ENCODE peak calls at places on chromosomes 3 and 15, in seven cellular contexts. T, Q, O, P, S, J and Z are unnamed samples.

GRCh38 chr3:36175113-36175812 is 205.0 kb upstream of the STAC start:
- DNase-seq in Q (no peak), P (no peak), O (no peak), J (no peak), S (no peak), T (no peak), Z (no peak)

GRCh38 chr15:91258436-91258779 is 158.4 kb downstream of the SV2B start:
- DNase-seq in J (no peak), Q (no peak), T (no peak), O (no peak), S (no peak), P (no peak), Z (peak; percentile 44)

GRCh38 chr3:16512435-16513140 is 911 bp downstream of the RFTN1 start:
- DNase-seq in Q (no peak), P (no peak), J (peak; percentile 19), T (peak; percentile 76), O (no peak), S (peak; percentile 39), Z (peak; percentile 74)

GRCh38 chr15:77225641-77226040 is 154.7 kb upstream of the TSPAN3 start:
- DNase-seq in O (no peak), P (no peak), T (no peak), S (no peak), Q (no peak), J (no peak), Z (no peak)

GRCh38 chr3:39000008-39000450 is 51.7 kb downstream of the SCN11A start:
- DNase-seq in Q (peak; percentile 31), O (peak; percentile 41), J (no peak), T (peak; percentile 83), P (peak; percentile 92), S (no peak), Z (peak; percentile 75)

GRCh38 chr3:126118591-126118990 is 34.7 kb upstream of the SLC41A3 start:
- DNase-seq in P (no peak), T (no peak), O (no peak), J (peak; percentile 8), S (peak; percentile 1), Q (no peak), Z (peak; percentile 14)

GRCh38 chr15:62858343-62858742 is 184.2 kb upstream of the TPM1 start:
- DNase-seq in O (no peak), Q (no peak), S (no peak), J (no peak), T (no peak), P (peak; percentile 71), Z (no peak)

GRCh38 chr3:30640856-30641255 is 34.5 kb downstream of the TGFBR2 start:
- DNase-seq in S (no peak), Q (no peak), P (no peak), T (no peak), O (no peak), J (no peak), Z (no peak)

GRCh38 chr3:178709047-178709446 is 172.8 kb downstream of the KCNMB2 start:
- DNase-seq in T (no peak), Q (no peak), P (no peak), S (no peak), J (no peak), O (no peak), Z (no peak)

GRCh38 chr3:57855281-57855680 is 99.2 kb downstream of the SLMAP start:
- DNase-seq in Q (no peak), P (peak; percentile 45), J (no peak), O (peak; percentile 62), T (peak; percentile 77), S (no peak), Z (no peak)

GRCh38 chr3:194346621-194347020 is 4.5 kb downstream of the CPN2 start:
- DNase-seq in S (no peak), O (no peak), Q (no peak), P (no peak), T (peak; percentile 74), J (no peak), Z (no peak)

GRCh38 chr3:57006949-57007419 is 53.5 kb upstream of the SPATA12 start:
- DNase-seq in J (no peak), S (no peak), O (peak; percentile 38), T (peak; percentile 65), Q (no peak), P (peak; percentile 95), Z (peak; percentile 66)

GRCh38 chr15:28873585-28874139 is 12.1 kb upstream of the APBA2 start:
- DNase-seq in O (no peak), J (peak; percentile 59), S (no peak), P (no peak), T (no peak), Q (no peak), Z (no peak)

GRCh38 chr15:95770191-95770590 is 560.3 kb upstream of the NR2F2 start:
- DNase-seq in O (peak; percentile 54), T (peak; percentile 36), S (no peak), Q (peak; percentile 4), J (no peak), P (peak; percentile 56), Z (peak; percentile 3)

GRCh38 chr3:11808231-11808630 is 38.5 kb downstream of the TAMM41 start:
- DNase-seq in P (no peak), J (no peak), Q (no peak), O (no peak), T (peak; percentile 18), S (no peak), Z (no peak)

GRCh38 chr3:65950340-65951326 is 88.1 kb downstream of the MAGI1 start:
- DNase-seq in T (no peak), O (no peak), P (no peak), S (no peak), J (no peak), Q (no peak), Z (peak; percentile 62)

GRCh38 chr3:25571285-25571684 is 93.4 kb downstream of the TOP2B start:
- DNase-seq in P (no peak), Q (no peak), S (no peak), O (no peak), J (no peak), T (no peak), Z (no peak)

GRCh38 chr3:99578339-99578970 is 59.9 kb upstream of the COL8A1 start:
- DNase-seq in S (no peak), Q (no peak), P (no peak), J (no peak), T (no peak), O (peak; percentile 79), Z (no peak)

GRCh38 chr3:98025392-98025791 is 9.7 kb downstream of the GABRR3 start:
- DNase-seq in Q (no peak), T (no peak), S (no peak), O (no peak), P (no peak), J (no peak), Z (no peak)

GRCh38 chr3:131725414-131725813 is 222.6 kb upstream of the MRPL3 start:
- DNase-seq in P (no peak), T (no peak), O (no peak), Q (no peak), J (no peak), S (no peak), Z (no peak)

GRCh38 chr3:9203317-9203716 is 46.1 kb downstream of the SRGAP3 start:
- DNase-seq in O (no peak), S (no peak), P (no peak), Q (no peak), J (no peak), T (no peak), Z (no peak)

GRCh38 chr3:187966141-187966540 is 187.8 kb upstream of the LPP start:
- DNase-seq in J (no peak), S (no peak), T (no peak), O (no peak), Q (no peak), P (peak; percentile 29), Z (no peak)

DNA sequence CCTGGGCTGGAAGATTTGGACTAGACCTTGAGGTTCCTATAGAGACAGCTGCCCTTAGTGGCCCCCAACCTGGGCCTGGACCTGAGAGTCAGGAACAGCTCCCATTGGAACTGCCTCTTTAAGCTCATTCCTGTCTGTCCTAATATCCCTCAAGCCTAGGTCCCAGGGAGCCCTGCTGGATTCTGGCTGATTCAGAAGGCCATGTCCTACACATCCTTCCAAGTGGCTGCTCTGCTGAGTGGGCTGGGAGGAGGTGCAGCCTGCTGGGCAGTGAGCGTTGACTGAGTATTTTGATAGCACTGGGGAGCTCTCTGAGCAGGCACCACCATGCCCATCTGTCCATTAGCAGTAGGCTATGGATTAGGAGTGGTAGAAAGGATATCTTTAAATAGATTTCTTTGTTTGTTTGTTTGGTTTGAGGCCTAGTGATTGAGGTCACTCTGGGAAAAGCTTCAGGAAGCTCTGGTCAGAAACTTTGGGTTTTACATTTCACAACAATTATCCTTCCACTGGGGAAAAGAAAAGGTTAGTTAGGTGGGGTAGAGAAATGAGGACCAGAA is 54.6 kb upstream of the ATOSA start:
- DNase-seq in S (no peak), T (peak; percentile 29), P (no peak), J (no peak), Q (no peak), O (no peak), Z (no peak)
- H3K27me3 ChIP-seq in S (no peaks in the 10 kb centered on the region), T (no peaks in the 10 kb centered on the region), P (no peaks in the 10 kb centered on the region), J (no peaks in the 10 kb centered on the region), Q (no peaks in the 10 kb centered on the region), O (no peaks in the 10 kb centered on the region), Z (no peaks in the 10 kb centered on the region)

GRCh38 chr15:40250304-40250656 is 11.4 kb downstream of the PAK6 start:
- DNase-seq in P (no peak), O (no peak), S (no peak), J (no peak), Q (no peak), T (no peak), Z (no peak)
- H3K27me3 ChIP-seq in P (no peaks in the 10 kb centered on the region), O (peaks cover 31% of the 10 kb centered on the region), S (no peaks in the 10 kb centered on the region), J (no peaks in the 10 kb centered on the region), Q (peaks cover 62% of the 10 kb centered on the region), T (peaks cover 40% of the 10 kb centered on the region), Z (peaks cover 31% of the 10 kb centered on the region)

DNA sequence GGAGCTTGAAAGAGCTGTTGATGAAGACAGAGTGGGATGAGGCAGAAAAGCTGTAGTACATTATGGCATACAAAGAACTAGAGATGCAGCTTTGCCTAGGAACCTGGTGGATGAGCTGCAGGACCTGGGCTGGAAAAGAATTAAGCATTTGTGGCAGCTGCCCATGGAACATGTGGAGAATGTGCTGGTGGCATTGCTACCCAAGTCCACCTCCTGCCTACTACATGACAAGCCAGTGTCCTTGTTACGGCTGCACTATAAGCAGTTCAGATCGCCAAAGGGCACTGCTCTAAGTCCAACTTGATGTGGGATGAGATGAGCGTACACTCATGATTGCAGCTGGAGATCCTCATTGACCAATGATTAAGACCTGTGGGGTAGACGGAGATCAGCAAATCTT is 81.1 kb upstream of the ADPGK start:
- DNase-seq in J (no peak), Q (no peak), T (no peak), P (no peak), S (no peak), O (no peak), Z (no peak)
- H3K27me3 ChIP-seq in J (no peaks in the 10 kb centered on the region), Q (no peaks in the 10 kb centered on the region), T (peaks cover 6% of the 10 kb centered on the region), P (no peaks in the 10 kb centered on the region), S (no peaks in the 10 kb centered on the region), O (peaks cover 2% of the 10 kb centered on the region), Z (no peaks in the 10 kb centered on the region)

GRCh38 chr3:147361671-147362420 is 44.5 kb downstream of the ZIC4 start:
- DNase-seq in T (peak; percentile 41), Q (no peak), P (peak; percentile 3), S (no peak), J (peak; percentile 20), O (no peak), Z (peak; percentile 78)
- H3K27me3 ChIP-seq in T (peaks cover 68% of the 10 kb centered on the region), Q (peaks cover 37% of the 10 kb centered on the region), P (peaks cover 46% of the 10 kb centered on the region), S (no peaks in the 10 kb centered on the region), J (peaks cover 30% of the 10 kb centered on the region), O (peaks cover 66% of the 10 kb centered on the region), Z (peaks cover 86% of the 10 kb centered on the region)